ENCODE peak calls at places on chromosome 16, in four cellular contexts. One of them, this sample, is unnamed.

GRCh38 chr16:27241658-27242057 is 26.9 kb downstream of the NSMCE1 start:
- DNase-seq in GM23248: no peak
- DNase-seq in left lung: no peak
- DNase-seq in A673: no peak
- DNase-seq in this sample: no peak

GRCh38 chr16:75247249-75247648 is 4.2 kb downstream of the BCAR1 start:
- DNase-seq in GM23248: no peak
- DNase-seq in left lung: no peak
- DNase-seq in A673: no peak
- DNase-seq in this sample: no peak

GRCh38 chr16:23119570-23119969 is 29.7 kb downstream of the USP31 start:
- DNase-seq in GM23248: peak
- DNase-seq in left lung: no peak
- DNase-seq in A673: no peak
- DNase-seq in this sample: no peak

GRCh38 chr16:2817496-2818277 is 650 bp downstream of the PRSS21 start:
- DNase-seq in GM23248: no peak
- DNase-seq in left lung: peak
- DNase-seq in A673: no peak
- DNase-seq in this sample: no peak

GRCh38 chr16:50838885-50839284 is 97.0 kb downstream of the CYLD start:
- DNase-seq in GM23248: no peak
- DNase-seq in left lung: no peak
- DNase-seq in A673: no peak
- DNase-seq in this sample: no peak

GRCh38 chr16:14024300-14024699 is 46.8 kb upstream of the MRTFB start:
- DNase-seq in GM23248: peak
- DNase-seq in left lung: no peak
- DNase-seq in A673: no peak
- DNase-seq in this sample: no peak

GRCh38 chr16:11797957-11798299 is 870 bp upstream of the ZC3H7A start:
- DNase-seq in GM23248: peak
- DNase-seq in left lung: no peak
- DNase-seq in A673: no peak
- DNase-seq in this sample: no peak

GRCh38 chr16:27718767-27719445 is 169.0 kb downstream of the KATNIP start:
- DNase-seq in GM23248: no peak
- DNase-seq in left lung: no peak
- DNase-seq in A673: peak
- DNase-seq in this sample: no peak

GRCh38 chr16:9978160-9978725 is 204.0 kb downstream of the GRIN2A start:
- DNase-seq in GM23248: no peak
- DNase-seq in left lung: no peak
- DNase-seq in A673: no peak
- DNase-seq in this sample: no peak

GRCh38 chr16:24850289-24850931 is 4.6 kb downstream of the SLC5A11 start:
- DNase-seq in GM23248: peak
- DNase-seq in left lung: no peak
- DNase-seq in A673: no peak
- DNase-seq in this sample: no peak

GRCh38 chr16:1770328-1771071 is 843 bp downstream of the NME3 start:
- DNase-seq in GM23248: peak
- DNase-seq in left lung: no peak
- DNase-seq in A673: peak
- DNase-seq in this sample: peak

GRCh38 chr16:27210174-27210573 is 6.8 kb downstream of the KDM8 start:
- DNase-seq in GM23248: no peak
- DNase-seq in left lung: no peak
- DNase-seq in A673: no peak
- DNase-seq in this sample: no peak

GRCh38 chr16:59552164-59552563 is 818.0 kb upstream of the GOT2 start:
- DNase-seq in GM23248: no peak
- DNase-seq in left lung: no peak
- DNase-seq in A673: no peak
- DNase-seq in this sample: peak

GRCh38 chr16:26642047-26642664 is 424.6 kb upstream of the C16orf82 start:
- DNase-seq in GM23248: no peak
- DNase-seq in left lung: no peak
- DNase-seq in A673: no peak
- DNase-seq in this sample: no peak

GRCh38 chr16:533391-534088 is 6.0 kb downstream of the CAPN15 start:
- DNase-seq in GM23248: no peak
- DNase-seq in left lung: no peak
- DNase-seq in A673: no peak
- DNase-seq in this sample: no peak

GRCh38 chr16:75256871-75257343 is 5.5 kb upstream of the BCAR1 start:
- DNase-seq in GM23248: peak
- DNase-seq in left lung: peak
- DNase-seq in A673: no peak
- DNase-seq in this sample: peak

DNA sequence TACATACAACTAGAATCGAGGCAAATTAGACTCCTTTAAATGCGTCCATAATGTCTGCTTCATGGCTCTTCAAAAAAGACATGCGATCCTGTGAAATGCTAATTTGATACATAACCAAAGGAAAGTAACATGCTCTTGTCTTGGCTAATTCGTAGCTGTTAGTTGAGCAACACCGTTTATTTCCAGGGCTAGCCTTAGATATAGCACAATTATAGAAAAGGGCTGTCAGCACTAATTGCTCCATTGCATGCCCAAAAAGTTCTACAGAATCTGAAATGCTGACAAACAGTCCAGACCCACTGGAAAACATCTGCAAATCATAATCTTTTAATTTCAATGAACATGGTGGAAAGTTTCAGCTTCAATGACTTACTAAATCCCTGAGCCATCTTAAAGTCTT is 43.0 kb upstream of the NUDT7 start:
- DNase-seq in GM23248: no peak
- DNase-seq in left lung: no peak
- DNase-seq in A673: no peak
- DNase-seq in this sample: no peak
- H3K4me3 ChIP-seq in GM23248: no peak
- H3K4me3 ChIP-seq in left lung: no peak
- H3K4me3 ChIP-seq in A673: no peak
- H3K4me3 ChIP-seq in this sample: no peak

DNA sequence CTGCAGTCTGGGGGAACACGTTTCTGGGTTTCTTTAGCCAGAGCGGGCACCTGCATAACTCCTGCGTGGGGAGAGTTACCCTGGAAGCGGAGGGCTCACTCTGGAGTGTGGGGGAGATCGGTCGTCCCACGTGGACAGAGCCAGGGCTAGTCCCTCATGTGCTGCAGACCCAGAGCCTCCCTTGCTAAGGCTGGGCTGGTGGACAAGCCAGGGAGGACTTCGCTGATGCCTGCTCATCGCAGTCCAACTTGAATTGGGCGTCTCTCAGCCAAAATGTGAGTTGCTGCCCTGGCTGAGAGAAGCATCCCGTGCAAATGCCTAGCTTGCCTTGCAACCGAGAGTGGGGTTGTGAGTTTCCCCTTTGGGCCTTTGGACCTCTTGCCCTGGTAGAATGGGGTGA is 986 bp downstream of the CRISPLD2 start:
- DNase-seq in GM23248: peak
- DNase-seq in left lung: peak
- DNase-seq in A673: no peak
- DNase-seq in this sample: no peak
- H3K4me3 ChIP-seq in GM23248: peak
- H3K4me3 ChIP-seq in left lung: peak
- H3K4me3 ChIP-seq in A673: no peak
- H3K4me3 ChIP-seq in this sample: no peak

GRCh38 chr16:69328854-69329316 is 1.5 kb downstream of the PDF start:
- DNase-seq in GM23248: peak
- DNase-seq in left lung: no peak
- DNase-seq in A673: peak
- DNase-seq in this sample: no peak
- H3K4me3 ChIP-seq in GM23248: peak
- H3K4me3 ChIP-seq in left lung: peak
- H3K4me3 ChIP-seq in A673: peak
- H3K4me3 ChIP-seq in this sample: no peak

GRCh38 chr16:56623637-56624036 is 1.9 kb upstream of the MT1E start:
- DNase-seq in GM23248: no peak
- DNase-seq in left lung: no peak
- DNase-seq in A673: no peak
- DNase-seq in this sample: no peak

GRCh38 chr16:56628486-56629035 is 3.0 kb downstream of the MT1E start:
- DNase-seq in GM23248: peak
- DNase-seq in left lung: no peak
- DNase-seq in A673: no peak
- DNase-seq in this sample: no peak

GRCh38 chr16:56625943-56626654 is 518 bp downstream of the MT1E start:
- DNase-seq in GM23248: peak
- DNase-seq in left lung: no peak
- DNase-seq in A673: no peak
- DNase-seq in this sample: no peak

GRCh38 chr16:56626685-56627084 is 1.1 kb downstream of the MT1E start:
- DNase-seq in GM23248: peak
- DNase-seq in left lung: no peak
- DNase-seq in A673: no peak
- DNase-seq in this sample: no peak

GRCh38 chr16:56625140-56625942 is at the start of gene MT1E:
- DNase-seq in GM23248: peak
- DNase-seq in left lung: peak
- DNase-seq in A673: peak
- DNase-seq in this sample: peak
- H3K4me3 ChIP-seq in GM23248: peak
- H3K4me3 ChIP-seq in left lung: peak
- H3K4me3 ChIP-seq in A673: peak
- H3K4me3 ChIP-seq in this sample: no peak

DNA sequence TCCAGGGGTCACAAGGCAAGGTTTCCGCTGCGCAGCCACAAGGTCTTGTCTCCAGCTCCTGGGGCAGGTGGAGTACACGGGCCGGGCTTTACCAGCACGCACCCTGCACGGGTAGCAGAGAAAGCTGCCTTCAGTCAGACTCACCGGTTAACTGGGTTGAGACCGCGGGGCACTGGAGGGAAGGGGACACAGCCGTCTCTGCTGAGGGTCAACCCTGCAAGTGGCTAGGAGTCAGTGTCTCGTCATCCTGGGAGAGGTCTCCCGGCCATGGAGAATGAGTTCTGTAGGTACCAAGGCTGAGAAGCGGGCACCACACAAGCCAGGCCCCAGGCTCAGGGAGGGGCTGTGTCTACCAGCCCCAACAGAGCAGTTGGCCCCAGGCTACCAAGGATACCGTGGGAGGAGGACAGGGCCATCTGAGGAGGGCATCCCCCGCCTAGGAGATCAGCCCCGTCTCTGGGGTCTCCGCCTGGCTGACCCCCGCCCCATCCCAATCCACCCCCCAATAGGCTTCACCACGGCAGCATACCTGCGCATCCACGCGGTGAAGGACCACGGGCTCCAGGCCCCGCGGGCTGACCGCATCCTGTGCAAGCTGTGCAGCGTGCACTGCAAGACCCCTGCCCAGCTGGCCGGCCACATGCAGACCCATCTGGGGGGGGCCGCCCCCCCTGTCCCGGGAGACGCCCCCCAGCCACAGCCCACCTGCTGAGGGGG is 2.8 kb upstream of the PRRT2 start:
- DNase-seq in GM23248: no peak
- DNase-seq in left lung: peak
- DNase-seq in A673: no peak
- DNase-seq in this sample: no peak
- H3K4me3 ChIP-seq in GM23248: peak
- H3K4me3 ChIP-seq in left lung: peak
- H3K4me3 ChIP-seq in A673: peak
- H3K4me3 ChIP-seq in this sample: no peak

GRCh38 chr16:3879258-3879886 is 1.1 kb downstream of the CREBBP start:
- DNase-seq in GM23248: peak
- DNase-seq in left lung: peak
- DNase-seq in A673: peak
- DNase-seq in this sample: no peak

GRCh38 chr16:3879887-3880564 is 487 bp downstream of the CREBBP start:
- DNase-seq in GM23248: peak
- DNase-seq in left lung: peak
- DNase-seq in A673: peak
- DNase-seq in this sample: peak

GRCh38 chr16:3880623-3881498 is at the start of gene CREBBP:
- DNase-seq in GM23248: peak
- DNase-seq in left lung: peak
- DNase-seq in A673: peak
- DNase-seq in this sample: peak

GRCh38 chr16:3882531-3882930 is 2.0 kb upstream of the CREBBP start:
- DNase-seq in GM23248: no peak
- DNase-seq in left lung: no peak
- DNase-seq in A673: peak
- DNase-seq in this sample: no peak

DNA sequence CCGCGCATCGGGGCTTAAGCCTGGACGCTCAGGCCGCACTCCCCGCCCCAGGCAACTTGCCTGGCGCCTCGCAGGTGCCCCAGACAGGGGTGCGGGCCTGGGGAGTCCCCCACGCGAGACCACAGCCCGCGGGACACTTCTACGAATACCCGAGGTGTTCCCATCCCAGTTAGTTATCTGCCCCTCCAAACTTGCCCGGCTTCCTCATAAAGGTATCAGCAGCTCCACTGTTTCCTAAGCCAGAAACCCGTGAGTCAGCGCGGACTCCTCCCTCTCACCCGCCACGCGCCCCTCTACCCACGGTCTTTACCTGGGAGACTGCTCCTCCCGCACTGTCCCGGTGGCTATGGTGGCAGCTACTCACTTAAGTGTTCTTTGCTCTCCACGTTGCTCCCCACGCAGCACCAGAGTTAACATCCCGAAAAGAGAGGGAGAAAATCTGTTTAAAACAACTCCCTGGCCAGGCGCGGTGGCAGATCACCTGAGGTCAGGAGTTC is 1.0 kb upstream of the CREBBP start:
- DNase-seq in GM23248: no peak
- DNase-seq in left lung: no peak
- DNase-seq in A673: no peak
- DNase-seq in this sample: peak
- H3K4me3 ChIP-seq in GM23248: peak
- H3K4me3 ChIP-seq in left lung: peak
- H3K4me3 ChIP-seq in A673: peak
- H3K4me3 ChIP-seq in this sample: peak

DNA sequence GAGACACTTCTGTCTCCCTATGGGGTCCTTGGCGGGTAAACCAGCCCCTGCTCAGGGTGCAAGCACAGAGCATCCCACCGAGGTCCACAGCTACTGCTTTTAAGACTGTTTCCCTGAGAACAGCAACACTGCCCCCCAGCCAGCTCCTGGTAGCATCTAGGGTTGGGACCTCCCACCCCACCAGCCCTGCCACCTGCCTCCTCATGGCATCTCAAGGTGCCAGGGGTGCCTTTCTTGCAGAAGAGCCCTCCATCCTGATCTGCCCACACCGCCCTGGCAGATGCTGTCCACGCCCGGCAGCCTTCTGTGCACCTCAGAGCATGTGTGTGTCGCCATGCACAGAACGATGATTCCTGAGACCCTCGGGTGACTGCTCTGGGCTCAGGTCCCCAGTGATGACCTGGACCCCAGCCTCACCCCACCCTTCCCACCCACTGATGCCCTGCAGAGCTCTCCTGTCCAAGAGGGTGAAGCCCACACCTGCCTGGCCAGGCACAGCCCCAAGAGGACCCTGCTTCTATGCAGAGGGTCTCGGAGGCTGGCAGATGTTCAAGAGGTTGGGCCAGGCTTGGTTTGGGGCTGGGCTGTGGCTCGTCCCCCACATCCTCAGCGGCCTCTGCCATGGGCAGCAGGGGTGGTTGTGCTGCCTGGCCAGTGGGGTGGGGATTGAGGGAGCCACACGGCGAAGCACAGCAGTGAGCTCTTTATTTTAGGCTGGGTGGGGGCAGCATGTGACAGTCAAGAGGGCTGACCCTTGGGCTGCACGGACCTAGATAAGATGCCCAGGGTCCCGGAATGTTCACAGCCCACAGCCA is 5.1 kb upstream of the SPATA2L start:
- DNase-seq in GM23248: no peak
- DNase-seq in left lung: no peak
- DNase-seq in A673: no peak
- DNase-seq in this sample: no peak
- H3K4me3 ChIP-seq in GM23248: peak
- H3K4me3 ChIP-seq in left lung: no peak
- H3K4me3 ChIP-seq in A673: peak
- H3K4me3 ChIP-seq in this sample: no peak